ENCODE peak calls at places on chromosomes 13 and 19, in seven cellular contexts. L is astrocyte; M is CD4-positive, CD25-positive, alpha-beta regulatory T cell; N is heart left ventricle; X is lung; Q is thoracic aorta; H is neural progenitor cell. R is an unnamed sample. For H3K4me1, the result is how much of the 10 kb centered on the place peaks cover.

GRCh38 chr19:30001794-30002193 is 59.8 kb downstream of the URI1 start:
- DNase-seq in L (no peak), M (no peak), N (no peak), X (no peak), Q (no peak), H (no peak), R (no peak)

GRCh38 chr13:28819748-28820098 is 416 bp upstream of the MTUS2 start:
- DNase-seq in L (peak), M (peak), N (peak), X (no peak), Q (no peak), H (peak), R (no peak)

GRCh38 chr13:50129065-50129922 is 114.0 kb downstream of the KCNRG start:
- DNase-seq in L (no peak), M (peak), N (no peak), X (no peak), Q (no peak), H (peak), R (no peak)

GRCh38 chr13:36345438-36346221 is 564 bp downstream of the SPART start:
- DNase-seq in L (peak), M (peak), N (peak), X (peak), Q (peak), H (peak), R (no peak)

GRCh38 chr19:20925481-20925880 is 2.4 kb downstream of the ZNF85 start:
- DNase-seq in L (no peak), M (no peak), N (no peak), X (no peak), Q (no peak), H (no peak), R (no peak)

GRCh38 chr13:39881887-39882286 is 226.4 kb downstream of the COG6 start:
- DNase-seq in L (peak), M (no peak), N (no peak), X (no peak), Q (no peak), H (no peak), R (no peak)

GRCh38 chr13:105213512-105213911 is 1322.0 kb downstream of the EFNB2 start:
- DNase-seq in L (no peak), M (no peak), N (no peak), X (no peak), Q (no peak), H (peak), R (no peak)

GRCh38 chr13:43319617-43320444 is 296.4 kb downstream of the DNAJC15 start:
- DNase-seq in L (peak), M (no peak), N (no peak), X (no peak), Q (no peak), H (peak), R (no peak)

GRCh38 chr19:16591803-16592556 is 19.8 kb upstream of the SLC35E1 start:
- DNase-seq in L (no peak), M (no peak), N (no peak), X (no peak), Q (no peak), H (no peak), R (no peak)

GRCh38 chr19:40613669-40614594 is 12.8 kb downstream of the LTBP4 start:
- DNase-seq in L (peak), M (peak), N (peak), X (peak), Q (no peak), H (peak), R (no peak)

GRCh38 chr13:113926951-113927660 is 46.8 kb downstream of the C13orf46 start:
- DNase-seq in L (no peak), M (no peak), N (no peak), X (no peak), Q (peak), H (no peak), R (no peak)

GRCh38 chr13:103883152-103883551 is 816.9 kb upstream of the SLC10A2 start:
- DNase-seq in L (peak), M (no peak), N (peak), X (peak), Q (peak), H (peak), R (peak)

GRCh38 chr13:48221301-48222190 is 11.5 kb upstream of the ITM2B start:
- DNase-seq in L (no peak), M (peak), N (no peak), X (no peak), Q (no peak), H (no peak), R (no peak)

GRCh38 chr13:68375004-68375403 is 1144.9 kb upstream of the PCDH9 start:
- DNase-seq in L (no peak), M (no peak), N (no peak), X (no peak), Q (no peak), H (no peak), R (no peak)

GRCh38 chr13:68368922-68369321 is 1138.8 kb upstream of the PCDH9 start:
- DNase-seq in L (no peak), M (no peak), N (no peak), X (no peak), Q (no peak), H (no peak), R (no peak)

DNA sequence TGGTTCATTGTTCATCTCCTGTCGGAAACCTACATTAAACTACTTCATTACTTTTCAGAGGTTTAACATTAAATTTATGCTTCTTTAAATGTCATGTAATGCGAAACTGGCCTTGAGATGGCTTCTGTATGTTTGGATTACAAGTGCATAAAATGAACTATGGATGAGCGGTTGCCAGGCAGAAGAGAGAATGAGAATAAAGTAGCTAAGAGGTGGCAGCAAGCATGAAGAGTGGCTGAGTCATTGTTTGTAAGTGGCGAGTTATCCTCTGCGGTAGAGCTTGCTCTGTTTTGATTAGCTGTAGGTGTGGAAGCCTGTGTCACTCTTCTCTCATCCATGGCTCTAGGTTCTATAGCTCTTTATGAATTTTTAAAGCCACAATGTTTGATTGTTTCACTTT is 1139.6 kb upstream of the PCDH9 start:
- DNase-seq in L (peak), M (no peak), N (no peak), X (no peak), Q (no peak), H (no peak), R (no peak)
- H3K4me1 ChIP-seq in L (under half), M (under half), N (under half), X (under half), Q (under half), H (under half), R (under half)

GRCh38 chr13:38824342-38824741 is 137.5 kb downstream of the FREM2 start:
- DNase-seq in L (no peak), M (no peak), N (no peak), X (no peak), Q (no peak), H (no peak), R (no peak)

GRCh38 chr13:38821753-38822551 is 135.1 kb downstream of the FREM2 start:
- DNase-seq in L (peak), M (no peak), N (no peak), X (no peak), Q (no peak), H (no peak), R (no peak)

GRCh38 chr13:38814331-38814730 is 127.5 kb downstream of the FREM2 start:
- DNase-seq in L (no peak), M (no peak), N (no peak), X (no peak), Q (no peak), H (no peak), R (no peak)

GRCh38 chr13:38819596-38819995 is 132.7 kb downstream of the FREM2 start:
- DNase-seq in L (no peak), M (no peak), N (no peak), X (no peak), Q (no peak), H (no peak), R (no peak)

DNA sequence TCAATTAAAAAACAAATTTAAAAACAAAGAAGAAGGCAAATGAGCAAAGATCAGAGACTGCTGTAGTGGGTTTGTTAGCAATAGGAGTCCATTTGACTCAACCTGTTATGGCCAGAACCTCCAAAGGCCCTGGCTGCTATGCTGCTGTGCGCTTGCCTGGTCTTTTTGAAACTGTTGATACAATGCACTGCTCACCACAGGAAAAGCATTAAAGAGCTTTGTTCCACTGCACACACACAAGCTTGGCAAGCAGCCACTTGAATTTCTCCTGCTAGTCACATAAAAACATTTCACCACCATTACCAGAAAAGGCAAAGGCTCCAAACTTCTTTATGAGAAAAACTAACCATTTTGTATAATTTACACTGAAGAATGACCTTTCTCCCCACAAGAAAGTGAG is 132.2 kb downstream of the FREM2 start:
- DNase-seq in L (peak), M (no peak), N (no peak), X (no peak), Q (no peak), H (peak), R (no peak)
- H3K4me1 ChIP-seq in L (under half), M (under half), N (under half), X (under half), Q (under half), H (under half), R (under half)

GRCh38 chr19:4371898-4372629 is 28.3 kb downstream of the SH3GL1 start:
- DNase-seq in L (no peak), M (no peak), N (no peak), X (no peak), Q (no peak), H (no peak), R (no peak)

GRCh38 chr19:4369888-4370260 is 26.5 kb downstream of the MPND start:
- DNase-seq in L (no peak), M (peak), N (no peak), X (no peak), Q (no peak), H (peak), R (no peak)

GRCh38 chr19:4369109-4369887 is 25.9 kb downstream of the MPND start:
- DNase-seq in L (no peak), M (peak), N (peak), X (peak), Q (no peak), H (peak), R (no peak)

GRCh38 chr19:4371209-4371897 is 28.0 kb downstream of the MPND start:
- DNase-seq in L (no peak), M (no peak), N (no peak), X (no peak), Q (no peak), H (no peak), R (no peak)

DNA sequence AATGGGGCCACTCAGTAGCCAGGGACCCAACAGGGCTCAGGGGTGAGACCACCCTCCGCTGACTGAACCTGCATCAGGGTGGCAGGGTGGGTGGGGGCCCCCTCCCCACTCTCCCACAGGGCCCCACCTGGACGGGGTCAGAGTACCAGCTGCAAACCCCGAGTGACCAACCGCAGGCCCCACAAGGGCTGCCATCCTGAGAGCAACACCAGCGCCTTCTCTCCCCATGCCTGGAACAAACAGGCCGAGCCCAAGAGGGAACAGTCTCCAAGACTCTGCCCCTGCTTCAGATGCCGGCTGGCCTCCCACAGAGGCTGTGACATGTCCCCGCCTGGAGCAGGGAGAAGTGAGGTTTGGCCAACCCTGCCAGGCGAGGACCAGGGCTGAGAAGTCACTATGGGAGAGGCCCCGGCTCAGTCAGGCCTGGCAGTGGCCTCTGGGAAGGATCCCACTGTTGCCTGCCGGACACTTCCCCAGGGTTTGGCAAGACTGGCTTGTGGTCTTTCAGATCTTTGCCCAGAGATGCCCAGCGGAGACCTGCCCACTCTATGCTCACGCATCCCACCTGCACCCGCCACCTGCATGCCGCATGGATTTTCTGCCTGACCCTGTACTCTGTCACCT is 27.2 kb downstream of the MPND start:
- DNase-seq in L (no peak), M (no peak), N (no peak), X (no peak), Q (no peak), H (no peak), R (no peak)
- H3K4me1 ChIP-seq in L (under half), M (half or more), N (half or more), X (under half), Q (half or more), H (under half), R (half or more)

GRCh38 chr13:99421758-99422555 is 79.3 kb upstream of the TM9SF2 start:
- DNase-seq in L (no peak), M (no peak), N (no peak), X (no peak), Q (no peak), H (no peak), R (no peak)

GRCh38 chr13:99421271-99421670 is 80.0 kb upstream of the TM9SF2 start:
- DNase-seq in L (no peak), M (no peak), N (no peak), X (no peak), Q (no peak), H (no peak), R (no peak)

GRCh38 chr13:99425485-99426341 is 75.6 kb upstream of the TM9SF2 start:
- DNase-seq in L (no peak), M (peak), N (no peak), X (no peak), Q (no peak), H (no peak), R (no peak)

GRCh38 chr13:99419591-99420243 is 81.6 kb upstream of the TM9SF2 start:
- DNase-seq in L (no peak), M (no peak), N (no peak), X (no peak), Q (no peak), H (no peak), R (no peak)

DNA sequence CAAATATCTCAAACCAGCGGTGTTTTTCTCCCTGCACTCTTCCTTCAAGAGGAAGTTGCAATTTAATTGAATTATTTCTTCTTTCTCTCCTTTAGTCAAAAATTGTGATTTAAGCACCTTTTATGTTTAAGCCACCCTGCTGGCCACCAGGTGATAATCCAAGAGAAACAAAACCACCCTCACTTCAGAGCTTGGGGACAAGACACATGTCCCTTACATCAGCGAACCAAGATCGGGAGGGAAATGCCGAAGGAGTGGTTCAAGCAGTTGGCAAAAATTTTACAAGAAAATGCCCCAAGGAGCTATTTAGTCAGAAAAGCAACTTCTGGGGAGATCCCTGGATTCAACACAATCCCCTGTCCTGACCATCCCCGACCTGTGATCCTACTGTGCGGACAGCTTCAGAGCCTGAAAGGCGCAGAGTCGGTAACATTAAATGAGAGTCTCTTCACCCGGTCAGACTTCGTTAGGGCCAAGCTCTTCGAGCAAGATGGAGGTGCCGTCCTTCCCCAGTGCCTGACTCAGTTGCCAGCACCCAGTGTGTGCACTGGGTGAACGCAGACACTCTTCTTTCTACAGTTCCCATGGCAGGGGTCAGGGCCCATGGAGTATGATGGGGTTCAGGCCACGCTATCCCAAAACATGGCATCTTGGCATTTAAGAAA is 78.6 kb upstream of the TM9SF2 start:
- DNase-seq in L (no peak), M (no peak), N (no peak), X (no peak), Q (no peak), H (no peak), R (no peak)
- H3K4me1 ChIP-seq in L (under half), M (under half), N (under half), X (under half), Q (under half), H (under half), R (under half)

DNA sequence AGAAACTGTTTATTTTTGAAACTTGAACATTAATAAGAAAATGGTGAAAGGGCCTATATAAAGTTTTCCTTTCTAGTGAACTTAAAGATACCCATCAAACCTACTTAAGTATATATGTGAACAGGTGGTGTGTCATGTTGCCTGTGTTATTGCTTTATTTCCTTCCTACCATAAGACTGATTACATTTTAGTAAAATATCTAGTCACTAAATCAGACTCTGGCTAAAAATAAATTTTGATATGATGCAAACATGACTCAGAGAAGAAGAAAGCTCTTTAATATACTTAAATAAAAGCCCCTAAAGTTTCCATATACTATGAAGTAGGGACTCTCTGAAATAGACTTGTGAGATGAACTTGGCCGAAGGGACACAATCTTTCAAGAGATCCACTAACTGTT is 35.1 kb upstream of the FBXL3 start:
- DNase-seq in L (no peak), M (no peak), N (no peak), X (no peak), Q (no peak), H (no peak), R (no peak)
- H3K4me1 ChIP-seq in L (under half), M (under half), N (under half), X (under half), Q (under half), H (under half), R (under half)

GRCh38 chr19:1851581-1852293 is 3.5 kb upstream of the REXO1 start:
- DNase-seq in L (no peak), M (peak), N (no peak), X (no peak), Q (no peak), H (no peak), R (no peak)

GRCh38 chr19:1850809-1851544 is 2.7 kb upstream of the REXO1 start:
- DNase-seq in L (no peak), M (peak), N (no peak), X (no peak), Q (no peak), H (no peak), R (no peak)

GRCh38 chr19:1853295-1854031 is 5.2 kb upstream of the REXO1 start:
- DNase-seq in L (no peak), M (peak), N (peak), X (peak), Q (no peak), H (peak), R (no peak)

GRCh38 chr19:1852729-1853128 is 4.4 kb upstream of the REXO1 start:
- DNase-seq in L (no peak), M (no peak), N (no peak), X (no peak), Q (no peak), H (no peak), R (no peak)

DNA sequence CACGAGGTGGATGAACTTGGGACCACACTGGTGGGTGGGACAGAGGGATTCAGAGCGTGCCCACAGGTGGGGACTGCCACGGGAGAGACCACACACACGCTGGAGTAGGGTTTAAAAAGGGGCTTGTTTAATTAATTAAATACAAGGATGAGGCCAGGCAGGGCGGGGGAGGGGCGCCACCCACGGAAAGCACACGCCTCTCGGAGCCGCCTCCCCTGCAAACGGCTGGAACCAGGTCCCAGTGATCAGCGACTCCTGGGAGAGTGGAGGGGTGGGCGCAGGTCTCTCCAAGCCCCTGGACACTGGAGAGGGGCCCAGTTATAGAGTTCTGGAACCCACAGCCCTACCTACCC is 4.0 kb upstream of the REXO1 start:
- DNase-seq in L (no peak), M (peak), N (no peak), X (no peak), Q (no peak), H (no peak), R (no peak)
- H3K4me1 ChIP-seq in L (under half), M (half or more), N (under half), X (under half), Q (under half), H (under half), R (under half)

DNA sequence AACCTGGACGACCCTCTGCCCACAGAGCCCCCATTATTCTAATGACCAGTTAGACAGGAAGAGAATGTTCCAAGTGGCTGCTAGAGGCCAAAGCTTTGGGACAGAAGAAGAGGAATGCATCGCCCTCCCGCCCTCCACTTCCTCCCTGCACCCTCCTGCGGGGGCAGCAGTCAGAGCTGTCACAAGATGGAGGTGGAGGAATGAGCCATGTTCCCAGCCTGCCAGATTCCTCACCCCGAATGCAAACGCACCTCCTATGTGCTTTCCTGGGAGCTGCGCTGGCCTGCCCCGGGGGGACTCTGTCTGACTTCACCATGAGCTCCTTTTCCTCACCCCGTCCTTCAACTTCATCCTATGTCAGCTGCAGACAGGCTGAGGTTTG is 1.7 kb downstream of the YJEFN3 start:
- DNase-seq in L (no peak), M (no peak), N (no peak), X (no peak), Q (no peak), H (no peak), R (no peak)
- H3K4me1 ChIP-seq in L (under half), M (under half), N (under half), X (under half), Q (under half), H (under half), R (under half)

GRCh38 chr19:45900661-45901431 is 1.6 kb downstream of the MYPOP start:
- DNase-seq in L (no peak), M (no peak), N (no peak), X (no peak), Q (no peak), H (no peak), R (no peak)

GRCh38 chr19:45899919-45900589 is 2.4 kb downstream of the MYPOP start:
- DNase-seq in L (no peak), M (no peak), N (no peak), X (no peak), Q (no peak), H (no peak), R (no peak)

GRCh38 chr19:45897413-45897812 is 5.0 kb downstream of the MYPOP start:
- DNase-seq in L (no peak), M (no peak), N (no peak), X (no peak), Q (no peak), H (no peak), R (no peak)

GRCh38 chr19:45901432-45901903 is 945 bp downstream of the MYPOP start:
- DNase-seq in L (no peak), M (peak), N (no peak), X (no peak), Q (no peak), H (peak), R (no peak)

GRCh38 chr19:45899253-45899652 is 3.2 kb downstream of the MYPOP start:
- DNase-seq in L (no peak), M (no peak), N (no peak), X (no peak), Q (no peak), H (no peak), R (no peak)
- H3K4me1 ChIP-seq in L (under half), M (under half), N (under half), X (under half), Q (under half), H (under half), R (under half)

R was measured in Panc1.